ENCODE peak calls at places on chromosomes 4 and X, in five cellular contexts. One of them, this sample, is unnamed.

GRCh38 chrX:150863191-150863590 is 35.3 kb downstream of the CD99L2 start:
- DNase-seq in activated T-cell treated with anti-CD3 and anti-CD28 coated beads for 1 hour: no peak
- DNase-seq in AG20443: no peak
- DNase-seq in cardiac fibroblast: no peak
- DNase-seq in D341Med: no peak
- DNase-seq in this sample: no peak

GRCh38 chr4:142474398-142475087 is 371.6 kb downstream of the INPP4B start:
- DNase-seq in activated T-cell treated with anti-CD3 and anti-CD28 coated beads for 1 hour: no peak
- DNase-seq in AG20443: peak
- DNase-seq in cardiac fibroblast: peak
- DNase-seq in D341Med: no peak
- DNase-seq in this sample: no peak

GRCh38 chr4:187128226-187128625 is 404.6 kb upstream of the FAT1 start:
- DNase-seq in activated T-cell treated with anti-CD3 and anti-CD28 coated beads for 1 hour: no peak
- DNase-seq in cardiac fibroblast: peak
- DNase-seq in AG20443: peak
- DNase-seq in D341Med: no peak
- DNase-seq in this sample: no peak

GRCh38 chrX:17596546-17597205 is 140.6 kb upstream of the SCML1 start:
- DNase-seq in AG20443: no peak
- DNase-seq in D341Med: no peak
- DNase-seq in cardiac fibroblast: no peak
- DNase-seq in activated T-cell treated with anti-CD3 and anti-CD28 coated beads for 1 hour: no peak
- DNase-seq in this sample: no peak

GRCh38 chr4:89152972-89153371 is 41.6 kb downstream of the TIGD2 start:
- DNase-seq in AG20443: no peak
- DNase-seq in D341Med: peak
- DNase-seq in cardiac fibroblast: peak
- DNase-seq in activated T-cell treated with anti-CD3 and anti-CD28 coated beads for 1 hour: no peak
- DNase-seq in this sample: no peak

GRCh38 chr4:81648576-81649272 is 177.0 kb upstream of the RASGEF1B start:
- DNase-seq in AG20443: no peak
- DNase-seq in activated T-cell treated with anti-CD3 and anti-CD28 coated beads for 1 hour: no peak
- DNase-seq in D341Med: no peak
- DNase-seq in cardiac fibroblast: no peak
- DNase-seq in this sample: peak

GRCh38 chr4:19005211-19005610 is 983.7 kb upstream of the LCORL start:
- DNase-seq in AG20443: peak
- DNase-seq in activated T-cell treated with anti-CD3 and anti-CD28 coated beads for 1 hour: no peak
- DNase-seq in cardiac fibroblast: no peak
- DNase-seq in D341Med: no peak
- DNase-seq in this sample: no peak

GRCh38 chr4:56506110-56506705 is 617 bp downstream of the ARL9 start:
- DNase-seq in D341Med: no peak
- DNase-seq in AG20443: peak
- DNase-seq in cardiac fibroblast: peak
- DNase-seq in activated T-cell treated with anti-CD3 and anti-CD28 coated beads for 1 hour: no peak
- DNase-seq in this sample: no peak

GRCh38 chr4:26206339-26206738 is 114.5 kb upstream of the RBPJ start:
- DNase-seq in activated T-cell treated with anti-CD3 and anti-CD28 coated beads for 1 hour: no peak
- DNase-seq in AG20443: peak
- DNase-seq in D341Med: no peak
- DNase-seq in cardiac fibroblast: peak
- DNase-seq in this sample: no peak

GRCh38 chr4:97317691-97318090 is 825.6 kb downstream of the STPG2 start:
- DNase-seq in activated T-cell treated with anti-CD3 and anti-CD28 coated beads for 1 hour: no peak
- DNase-seq in D341Med: no peak
- DNase-seq in AG20443: no peak
- DNase-seq in cardiac fibroblast: no peak
- DNase-seq in this sample: no peak

GRCh38 chrX:110667706-110668105 is 127.9 kb downstream of the CHRDL1 start:
- DNase-seq in cardiac fibroblast: no peak
- DNase-seq in AG20443: no peak
- DNase-seq in activated T-cell treated with anti-CD3 and anti-CD28 coated beads for 1 hour: no peak
- DNase-seq in D341Med: no peak
- DNase-seq in this sample: no peak

GRCh38 chrX:11117751-11118150 is 6.6 kb downstream of the HCCS start:
- DNase-seq in D341Med: no peak
- DNase-seq in cardiac fibroblast: no peak
- DNase-seq in AG20443: no peak
- DNase-seq in activated T-cell treated with anti-CD3 and anti-CD28 coated beads for 1 hour: no peak
- DNase-seq in this sample: no peak

GRCh38 chrX:129833153-129834004 is 10.3 kb downstream of the ZDHHC9 start:
- DNase-seq in D341Med: peak
- DNase-seq in cardiac fibroblast: peak
- DNase-seq in activated T-cell treated with anti-CD3 and anti-CD28 coated beads for 1 hour: no peak
- DNase-seq in AG20443: peak
- DNase-seq in this sample: peak

GRCh38 chrX:16586371-16587112 is 63.4 kb upstream of the S100G start:
- DNase-seq in activated T-cell treated with anti-CD3 and anti-CD28 coated beads for 1 hour: no peak
- DNase-seq in cardiac fibroblast: no peak
- DNase-seq in D341Med: no peak
- DNase-seq in AG20443: no peak
- DNase-seq in this sample: no peak

GRCh38 chr4:77073106-77073858 is 2.5 kb downstream of the CCNI start:
- DNase-seq in D341Med: no peak
- DNase-seq in AG20443: peak
- DNase-seq in activated T-cell treated with anti-CD3 and anti-CD28 coated beads for 1 hour: no peak
- DNase-seq in cardiac fibroblast: peak
- DNase-seq in this sample: no peak

GRCh38 chr4:153763404-153763803 is 3.6 kb upstream of the RNF175 start:
- DNase-seq in activated T-cell treated with anti-CD3 and anti-CD28 coated beads for 1 hour: no peak
- DNase-seq in cardiac fibroblast: peak
- DNase-seq in AG20443: no peak
- DNase-seq in D341Med: no peak
- DNase-seq in this sample: no peak

GRCh38 chr4:54539500-54540029 is 118.2 kb upstream of the KIT start:
- DNase-seq in cardiac fibroblast: peak
- DNase-seq in activated T-cell treated with anti-CD3 and anti-CD28 coated beads for 1 hour: no peak
- DNase-seq in D341Med: peak
- DNase-seq in AG20443: peak
- DNase-seq in this sample: no peak

GRCh38 chrX:154531626-154532025 is 15.0 kb downstream of the G6PD start:
- DNase-seq in D341Med: no peak
- DNase-seq in activated T-cell treated with anti-CD3 and anti-CD28 coated beads for 1 hour: no peak
- DNase-seq in AG20443: no peak
- DNase-seq in cardiac fibroblast: no peak
- DNase-seq in this sample: peak

GRCh38 chrX:108415146-108415545 is 23.1 kb downstream of the COL4A6 start:
- DNase-seq in activated T-cell treated with anti-CD3 and anti-CD28 coated beads for 1 hour: no peak
- DNase-seq in cardiac fibroblast: peak
- DNase-seq in D341Med: no peak
- DNase-seq in AG20443: no peak
- DNase-seq in this sample: no peak

GRCh38 chr4:26911254-26911653 is 50.6 kb downstream of the STIM2 start:
- DNase-seq in cardiac fibroblast: no peak
- DNase-seq in AG20443: no peak
- DNase-seq in activated T-cell treated with anti-CD3 and anti-CD28 coated beads for 1 hour: no peak
- DNase-seq in D341Med: no peak
- DNase-seq in this sample: no peak

GRCh38 chrX:149151805-149152757 is 353.0 kb downstream of the IDS start:
- DNase-seq in activated T-cell treated with anti-CD3 and anti-CD28 coated beads for 1 hour: no peak
- DNase-seq in AG20443: peak
- DNase-seq in D341Med: no peak
- DNase-seq in cardiac fibroblast: peak
- DNase-seq in this sample: no peak

GRCh38 chr4:183659919-183660318 is 826 bp downstream of the TRAPPC11 start:
- DNase-seq in AG20443: peak
- DNase-seq in D341Med: no peak
- DNase-seq in activated T-cell treated with anti-CD3 and anti-CD28 coated beads for 1 hour: no peak
- DNase-seq in cardiac fibroblast: peak
- DNase-seq in this sample: no peak

This sample was measured in NCI-H226.